ENCODE peak calls at places on chromosomes 3 and 15, in ten cellular contexts. S, V, X, G, L, R, E, U, Z and A are unnamed samples.

GRCh38 chr15:59997070-59997701 is 6.9 kb upstream of the FOXB1 start:
- DNase-seq in U (peak), R (no peak), V (no peak), E (no peak), Z (no peak), L (no peak), G (peak), S (no peak), X (peak), A (no peak)

GRCh38 chr15:89088605-89089315 is 504 bp downstream of the ABHD2 start:
- DNase-seq in G (no peak), Z (no peak), E (no peak), X (no peak), U (peak), S (no peak), R (peak), L (no peak), V (no peak), A (no peak)

GRCh38 chr3:52052831-52053306 is 3.5 kb downstream of the DUSP7 start:
- DNase-seq in E (peak), R (peak), Z (peak), V (no peak), X (peak), U (peak), G (no peak), S (peak), L (no peak), A (peak)

GRCh38 chr3:123791417-123791816 is 92.7 kb downstream of the MYLK start:
- DNase-seq in S (no peak), G (no peak), V (no peak), U (no peak), L (no peak), E (no peak), X (no peak), Z (no peak), R (peak), A (no peak)

GRCh38 chr3:175386630-175387029 is 527.5 kb downstream of the NAALADL2 start:
- DNase-seq in U (no peak), Z (no peak), V (no peak), R (peak), X (no peak), L (no peak), G (no peak), S (no peak), E (no peak), A (peak)

GRCh38 chr3:51940648-51941421 is 869 bp downstream of the RRP9 start:
- DNase-seq in R (no peak), U (peak), E (no peak), Z (no peak), V (no peak), S (no peak), X (no peak), L (no peak), G (no peak), A (peak)

GRCh38 chr15:58501636-58502178 is 69.9 kb downstream of the LIPC start:
- DNase-seq in E (no peak), R (no peak), L (no peak), V (no peak), G (no peak), X (no peak), S (no peak), Z (no peak), U (no peak), A (no peak)

GRCh38 chr15:63045438-63046278 is 3.1 kb downstream of the TPM1 start:
- DNase-seq in U (no peak), R (no peak), G (no peak), E (no peak), V (no peak), L (no peak), Z (no peak), X (no peak), S (no peak), A (no peak)

GRCh38 chr3:123767564-123768292 is 116.4 kb downstream of the MYLK start:
- DNase-seq in G (no peak), X (no peak), S (no peak), U (no peak), R (no peak), Z (no peak), E (no peak), L (no peak), V (no peak), A (no peak)

GRCh38 chr3:112811150-112811884 is 35.3 kb downstream of the CD200R1L start:
- DNase-seq in L (no peak), X (no peak), S (no peak), U (no peak), Z (no peak), V (no peak), G (no peak), R (peak), E (no peak), A (no peak)

GRCh38 chr15:84731774-84732173 is 15.8 kb upstream of the SEC11A start:
- DNase-seq in V (no peak), E (no peak), Z (no peak), S (no peak), G (no peak), L (no peak), R (peak), U (no peak), X (no peak), A (no peak)

GRCh38 chr3:30203301-30203700 is 403.1 kb upstream of the TGFBR2 start:
- DNase-seq in G (no peak), V (no peak), R (peak), U (no peak), L (no peak), S (no peak), X (no peak), E (no peak), Z (no peak), A (no peak)

GRCh38 chr3:13543251-13543650 is 5.7 kb upstream of the FBLN2 start:
- DNase-seq in S (no peak), X (no peak), U (no peak), Z (no peak), G (no peak), L (no peak), R (peak), V (no peak), E (no peak), A (no peak)

GRCh38 chr3:24133942-24134341 is 188.9 kb downstream of the NR1D2 start:
- DNase-seq in U (no peak), G (no peak), R (no peak), V (no peak), S (no peak), E (no peak), L (no peak), X (no peak), Z (no peak), A (no peak)

GRCh38 chr3:189674249-189674913 is 43.2 kb downstream of the TP63 start:
- DNase-seq in L (no peak), Z (no peak), S (no peak), G (no peak), E (no peak), X (no peak), U (no peak), V (no peak), R (no peak), A (no peak)

GRCh38 chr3:173988912-173989311 is 591.4 kb downstream of the NLGN1 start:
- DNase-seq in S (no peak), G (no peak), X (no peak), E (no peak), Z (no peak), L (no peak), U (no peak), V (no peak), R (no peak), A (no peak)

GRCh38 chr15:24627443-24627842 is 48.1 kb upstream of the NPAP1 start:
- DNase-seq in Z (no peak), L (no peak), E (no peak), G (no peak), U (no peak), X (no peak), V (no peak), S (no peak), R (no peak), A (no peak)

GRCh38 chr3:188214442-188214841 is 60.5 kb downstream of the LPP start:
- DNase-seq in Z (peak), U (no peak), E (no peak), L (no peak), V (no peak), S (peak), G (no peak), X (no peak), R (no peak), A (no peak)

GRCh38 chr15:60614862-60615771 is 136.2 kb upstream of the ICE2 start:
- DNase-seq in G (no peak), R (no peak), X (no peak), L (no peak), Z (no peak), E (no peak), S (no peak), V (no peak), U (no peak), A (no peak)

GRCh38 chr3:193693774-193694173 is 100.8 kb downstream of the OPA1 start:
- DNase-seq in S (peak), V (no peak), X (no peak), E (no peak), Z (peak), R (no peak), G (no peak), L (no peak), U (no peak), A (no peak)

GRCh38 chr15:25703726-25704125 is 159.4 kb downstream of the ATP10A start:
- DNase-seq in L (no peak), U (no peak), E (no peak), G (no peak), Z (no peak), V (no peak), S (no peak), X (no peak), R (no peak), A (no peak)

GRCh38 chr3:117562000-117562399 is 852.4 kb downstream of the TUSC7 start:
- DNase-seq in L (no peak), G (peak), S (no peak), V (no peak), U (no peak), E (no peak), X (no peak), R (no peak), Z (no peak), A (no peak)

GRCh38 chr3:127449489-127450212 is 140.9 kb downstream of the TPRA1 start:
- DNase-seq in V (no peak), U (no peak), Z (no peak), R (no peak), X (no peak), E (no peak), G (no peak), L (no peak), S (no peak), A (no peak)

GRCh38 chr3:176896165-176896564 is 301.1 kb downstream of the TBL1XR1 start:
- DNase-seq in Z (no peak), E (no peak), U (no peak), V (no peak), X (no peak), S (no peak), G (no peak), L (no peak), R (no peak), A (no peak)

GRCh38 chr3:195312714-195313113 is 41.8 kb upstream of the XXYLT1 start:
- DNase-seq in E (no peak), V (no peak), L (no peak), S (no peak), Z (no peak), U (no peak), X (no peak), G (no peak), R (no peak), A (no peak)

GRCh38 chr3:117885046-117885445 is 1149.6 kb downstream of the IGSF11 start:
- DNase-seq in X (no peak), V (no peak), Z (no peak), L (no peak), G (no peak), R (no peak), U (no peak), S (peak), E (no peak), A (no peak)